ENCODE peak calls at places on chromosomes 13 and 19, in eight cellular contexts. U is breast epithelium; W is CD8-positive, alpha-beta T cell; N is dorsolateral prefrontal cortex; Z is tibial artery; P is fibroblast of lung; B is left ventricle myocardium inferior; T is AG09319. Q is an unnamed sample.

GRCh38 chr19:3121821-3122511 is 13.9 kb upstream of the GNA15 start:
- DNase-seq in U (no peak), W (no peak), N (no peak), Z (no peak), P (no peak), B (no peak), T (no peak), Q (no peak)

GRCh38 chr19:8308891-8309291 is 733 bp upstream of the CD320 start:
- DNase-seq in U (peak), W (no peak), N (no peak), Z (peak), P (no peak), B (peak), T (no peak), Q (no peak)

GRCh38 chr19:42279148-42279901 is 10.3 kb downstream of the CIC start:
- DNase-seq in U (no peak), W (no peak), N (no peak), Z (no peak), P (no peak), B (no peak), T (no peak), Q (no peak)

GRCh38 chr13:33265607-33266006 is 19.9 kb downstream of the STARD13 start:
- DNase-seq in U (no peak), W (no peak), N (no peak), Z (no peak), P (no peak), B (no peak), T (no peak), Q (no peak)

GRCh38 chr19:4583961-4584669 is 24.6 kb upstream of the SEMA6B start:
- DNase-seq in U (no peak), W (no peak), N (peak), Z (no peak), P (no peak), B (no peak), T (no peak), Q (peak)

GRCh38 chr13:78786399-78786879 is 127.5 kb upstream of the OBI1 start:
- DNase-seq in U (no peak), W (no peak), N (no peak), Z (no peak), P (no peak), B (no peak), T (no peak), Q (no peak)

GRCh38 chr13:41177616-41178015 is 16.8 kb downstream of the KBTBD7 start:
- DNase-seq in U (no peak), W (no peak), N (no peak), Z (no peak), P (no peak), B (no peak), T (no peak), Q (no peak)

GRCh38 chr13:21020581-21020980 is 40.8 kb downstream of the LATS2 start:
- DNase-seq in U (no peak), W (no peak), N (no peak), Z (peak), P (no peak), B (no peak), T (no peak), Q (no peak)

GRCh38 chr13:40394304-40394983 is 272.0 kb downstream of the FOXO1 start:
- DNase-seq in U (no peak), W (no peak), N (no peak), Z (no peak), P (no peak), B (no peak), T (no peak), Q (no peak)

GRCh38 chr19:47036233-47036651 is 12.2 kb downstream of the TMEM160 start:
- DNase-seq in U (no peak), W (no peak), N (no peak), Z (no peak), P (no peak), B (no peak), T (no peak), Q (no peak)

GRCh38 chr19:38917921-38918491 is 6.0 kb upstream of the CCER2 start:
- DNase-seq in U (no peak), W (no peak), N (no peak), Z (peak), P (no peak), B (no peak), T (no peak), Q (no peak)

GRCh38 chr13:22944378-22944777 is 236.4 kb upstream of the SGCG start:
- DNase-seq in U (no peak), W (no peak), N (no peak), Z (no peak), P (no peak), B (no peak), T (no peak), Q (no peak)

GRCh38 chr19:39843919-39844793 is 2.0 kb downstream of the FBL start:
- DNase-seq in U (no peak), W (no peak), N (no peak), Z (no peak), P (peak), B (no peak), T (peak), Q (no peak)

GRCh38 chr13:104253063-104253680 is 1187.0 kb upstream of the SLC10A2 start:
- DNase-seq in U (no peak), W (no peak), N (no peak), Z (no peak), P (peak), B (no peak), T (no peak), Q (no peak)

GRCh38 chr19:39913682-39914333 is 20.6 kb downstream of the FCGBP start:
- DNase-seq in U (no peak), W (no peak), N (no peak), Z (peak), P (no peak), B (no peak), T (no peak), Q (no peak)

GRCh38 chr13:72163671-72164070 is 296.7 kb upstream of the DACH1 start:
- DNase-seq in U (no peak), W (no peak), N (no peak), Z (no peak), P (no peak), B (no peak), T (no peak), Q (no peak)

GRCh38 chr13:40087021-40088002 is 431.9 kb downstream of the COG6 start:
- DNase-seq in U (no peak), W (no peak), N (no peak), Z (no peak), P (no peak), B (no peak), T (no peak), Q (no peak)

GRCh38 chr19:58274771-58275199 is 4.0 kb upstream of the ZNF8 start:
- DNase-seq in U (no peak), W (no peak), N (no peak), Z (no peak), P (peak), B (no peak), T (no peak), Q (no peak)

GRCh38 chr13:98482476-98483444 is 94.1 kb downstream of the STK24 start:
- DNase-seq in U (peak), W (no peak), N (peak), Z (peak), P (peak), B (peak), T (peak), Q (no peak)

GRCh38 chr13:41562083-41562482 is 104.7 kb downstream of the RGCC start:
- DNase-seq in U (no peak), W (no peak), N (peak), Z (no peak), P (peak), B (peak), T (peak), Q (no peak)

GRCh38 chr19:2603320-2603719 is 99.2 kb downstream of the GNG7 start:
- DNase-seq in U (peak), W (no peak), N (no peak), Z (peak), P (peak), B (peak), T (peak), Q (no peak)

GRCh38 chr19:51370230-51370629 is 1.4 kb upstream of the CLDND2 start:
- DNase-seq in U (no peak), W (no peak), N (no peak), Z (no peak), P (no peak), B (no peak), T (no peak), Q (no peak)
- TF ChIP-seq CTCF in U (no peak), W (no peak), N (no peak), Z (no peak), P (no peak), B (no peak), T (no peak), Q (no peak)

DNA sequence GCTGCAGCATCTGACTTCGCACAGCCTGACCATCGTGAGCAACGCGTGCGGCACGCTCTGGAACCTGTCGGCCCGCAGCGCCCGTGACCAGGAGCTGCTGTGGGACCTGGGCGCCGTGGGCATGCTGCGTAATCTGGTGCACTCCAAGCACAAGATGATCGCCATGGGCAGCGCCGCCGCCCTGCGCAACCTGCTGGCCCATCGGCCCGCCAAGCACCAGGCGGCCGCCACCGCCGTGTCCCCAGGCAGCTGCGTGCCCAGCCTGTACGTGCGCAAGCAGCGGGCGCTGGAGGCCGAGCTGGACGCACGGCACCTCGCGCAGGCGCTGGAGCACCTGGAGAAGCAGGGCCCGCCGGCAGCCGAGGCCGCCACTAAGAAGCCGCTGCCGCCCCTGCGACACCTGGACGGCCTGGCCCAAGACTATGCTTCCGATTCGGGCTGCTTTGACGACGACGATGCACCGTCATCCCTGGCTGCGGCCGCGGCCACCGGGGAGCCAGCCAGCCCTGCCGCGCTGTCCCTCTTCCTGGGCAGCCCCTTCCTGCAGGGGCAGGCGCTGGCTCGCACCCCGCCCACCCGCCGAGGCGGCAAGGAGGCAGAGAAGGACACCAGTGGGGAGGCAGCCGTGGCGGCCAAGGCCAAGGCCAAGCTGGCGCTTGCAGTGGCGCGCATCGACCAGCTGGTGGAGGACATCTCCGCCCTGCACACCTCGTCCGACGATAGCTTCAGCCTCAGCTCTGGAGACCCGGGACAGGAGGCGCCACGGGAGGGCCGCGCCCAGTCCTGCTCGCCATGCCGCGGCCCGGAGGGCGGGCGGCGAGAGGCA is 13.6 kb downstream of the C19orf25 start:
- DNase-seq in U (no peak), W (no peak), N (no peak), Z (no peak), P (peak), B (no peak), T (no peak), Q (no peak)
- TF ChIP-seq CTCF in U (no peak), W (no peak), N (no peak), Z (peak), P (no peak), B (peak), T (peak), Q (peak)

GRCh38 chr13:109275848-109276247 is 510.5 kb downstream of the IRS2 start:
- DNase-seq in U (no peak), W (no peak), N (no peak), Z (no peak), P (no peak), B (no peak), T (no peak), Q (no peak)
- TF ChIP-seq CTCF in U (no peak), W (no peak), N (no peak), Z (no peak), P (no peak), B (no peak), T (no peak), Q (peak)

GRCh38 chr19:12946092-12946845 is 607 bp downstream of the RAD23A start:
- DNase-seq in U (peak), W (peak), N (no peak), Z (peak), P (peak), B (peak), T (peak), Q (peak)
- TF ChIP-seq CTCF in U (no peak), W (no peak), N (no peak), Z (no peak), P (no peak), B (no peak), T (no peak), Q (no peak)

GRCh38 chr13:26213345-26213744 is 8.8 kb downstream of the RNF6 start:
- DNase-seq in U (no peak), W (no peak), N (no peak), Z (no peak), P (no peak), B (no peak), T (no peak), Q (no peak)
- TF ChIP-seq CTCF in U (no peak), W (no peak), N (no peak), Z (no peak), P (no peak), B (no peak), T (no peak), Q (no peak)

GRCh38 chr13:24671367-24672117 is 8.7 kb upstream of the ATP12A start:
- DNase-seq in U (no peak), W (no peak), N (no peak), Z (no peak), P (peak), B (no peak), T (peak), Q (peak)
- TF ChIP-seq CTCF in U (no peak), W (peak), N (peak), Z (peak), P (peak), B (peak), T (peak), Q (peak)

DNA sequence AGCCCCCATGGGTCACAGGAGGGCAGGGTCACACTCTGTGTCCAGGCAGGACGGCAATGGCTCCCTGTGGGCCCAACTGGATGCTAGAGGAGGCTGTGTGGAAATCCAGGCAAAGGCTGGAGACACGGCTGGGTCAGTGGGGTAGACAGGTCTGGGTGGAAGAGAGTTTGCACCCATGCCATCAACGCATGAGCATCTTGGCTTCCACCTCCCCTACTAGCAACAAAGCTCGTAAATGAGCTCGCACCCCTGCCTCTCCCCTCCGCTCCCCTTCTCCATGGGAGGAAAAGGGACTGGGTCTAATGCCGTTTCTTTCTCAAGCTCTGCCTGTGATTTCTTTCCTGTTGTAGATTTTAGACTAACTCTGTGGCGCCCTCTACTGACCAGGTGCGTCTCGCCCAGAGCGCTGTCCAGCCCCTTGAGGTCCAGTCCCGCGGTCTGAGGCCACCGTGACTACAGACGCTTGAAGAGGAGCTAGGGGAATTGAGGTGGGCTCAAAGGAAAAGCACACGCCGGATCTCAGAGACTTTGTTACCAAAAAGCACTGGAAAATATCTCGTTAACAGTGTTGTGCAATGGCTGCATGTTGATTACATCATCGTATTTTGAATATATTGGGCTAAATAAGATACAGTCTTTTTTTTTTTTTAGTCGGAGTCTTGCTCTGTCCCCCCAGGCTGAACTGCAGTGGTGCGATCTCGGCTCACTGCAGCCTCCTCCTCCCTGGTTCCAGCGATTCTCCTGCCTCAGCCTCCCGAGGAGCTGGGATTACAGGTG is 50.7 kb upstream of the USP29 start:
- DNase-seq in U (peak), W (no peak), N (no peak), Z (no peak), P (no peak), B (no peak), T (no peak), Q (no peak)
- TF ChIP-seq CTCF in U (no peak), W (no peak), N (peak), Z (no peak), P (no peak), B (peak), T (no peak), Q (no peak)